ENCODE peak calls at places on chromosomes 13 and 19, in eight cellular contexts. J, P, F, I, W, U, E and N are unnamed samples.

GRCh38 chr19:7303470-7303869 is 9.3 kb upstream of the INSR start:
- DNase-seq in P (no peak), W (no peak), U (no peak), E (no peak), J (no peak), F (no peak), I (no peak), N (no peak)

GRCh38 chr19:49434907-49435577 is 6.3 kb downstream of the SLC17A7 start:
- DNase-seq in I (no peak), U (no peak), W (no peak), F (no peak), E (no peak), P (no peak), J (no peak), N (no peak)

GRCh38 chr19:36267061-36267845 is 52.3 kb downstream of the ZNF146 start:
- DNase-seq in I (no peak), J (no peak), W (no peak), F (no peak), P (no peak), U (no peak), E (no peak), N (no peak)

GRCh38 chr19:55340784-55341147 is 1.1 kb downstream of the KMT5C start:
- DNase-seq in P (peak; percentile 22), J (no peak), I (no peak), U (peak; percentile 47), E (no peak), W (no peak), F (no peak), N (no peak)

GRCh38 chr13:73286177-73286576 is 227.4 kb downstream of the KLF5 start:
- DNase-seq in P (no peak), J (no peak), W (no peak), I (no peak), E (no peak), U (no peak), F (no peak), N (no peak)

GRCh38 chr19:54457773-54458647 is 5.6 kb downstream of the LENG9 start:
- DNase-seq in U (no peak), I (no peak), E (no peak), F (no peak), J (no peak), W (no peak), P (no peak), N (no peak)

GRCh38 chr13:109938255-109938936 is 152.0 kb upstream of the IRS2 start:
- DNase-seq in W (no peak), F (no peak), J (no peak), E (peak; percentile 67), I (peak; percentile 19), U (no peak), P (no peak), N (no peak)

GRCh38 chr19:16002380-16002779 is 53.6 kb downstream of the OR10H4 start:
- DNase-seq in I (no peak), F (no peak), J (no peak), E (no peak), U (no peak), W (no peak), P (no peak), N (no peak)

GRCh38 chr19:38011426-38011825 is 104.4 kb downstream of the SIPA1L3 start:
- DNase-seq in I (no peak), J (no peak), U (no peak), E (no peak), W (no peak), P (no peak), F (no peak), N (no peak)

GRCh38 chr13:112885782-112886268 is 83.2 kb upstream of the MCF2L start:
- DNase-seq in I (peak; percentile 34), E (peak; percentile 33), J (peak; percentile 94), U (peak; percentile 83), W (peak; percentile 88), P (peak; percentile 61), F (peak; percentile 68), N (peak; percentile 90)

GRCh38 chr13:83024955-83025594 is 857.2 kb downstream of the SLITRK1 start:
- DNase-seq in W (no peak), J (no peak), F (no peak), U (no peak), P (no peak), E (no peak), I (no peak), N (no peak)

GRCh38 chr13:31587696-31588266 is 151.5 kb upstream of the RXFP2 start:
- DNase-seq in J (no peak), U (no peak), I (no peak), E (no peak), P (no peak), W (peak; percentile 14), F (no peak), N (no peak)

GRCh38 chr19:44580366-44580895 is 32.9 kb upstream of the IGSF23 start:
- DNase-seq in P (no peak), F (no peak), U (no peak), W (no peak), J (peak; percentile 38), I (no peak), E (no peak), N (peak; percentile 4)

GRCh38 chr19:38713227-38713649 is 31.0 kb downstream of the CAPN12 start:
- DNase-seq in W (peak; percentile 75), E (no peak), P (no peak), F (no peak), J (peak; percentile 95), U (no peak), I (no peak), N (no peak)

GRCh38 chr13:24272452-24273161 is 36.8 kb upstream of the C1QTNF9 start:
- DNase-seq in E (no peak), J (no peak), W (no peak), F (no peak), U (no peak), I (no peak), P (no peak), N (peak; percentile 64)

GRCh38 chr19:10474962-10475451 is 28.1 kb downstream of the KEAP1 start:
- DNase-seq in E (no peak), F (no peak), W (no peak), U (no peak), P (no peak), I (no peak), J (no peak), N (no peak)

GRCh38 chr19:50415661-50416033 is 3.1 kb upstream of the SPIB start:
- DNase-seq in W (no peak), E (no peak), U (no peak), I (no peak), F (no peak), P (peak; percentile 71), J (no peak), N (no peak)

GRCh38 chr13:94993608-94994007 is 281.3 kb upstream of the SOX21 start:
- DNase-seq in E (no peak), P (no peak), J (no peak), U (no peak), I (no peak), W (no peak), F (no peak), N (no peak)

GRCh38 chr19:40286674-40287421 is 1.7 kb upstream of the AKT2 start:
- DNase-seq in P (no peak), W (no peak), E (no peak), J (no peak), F (no peak), I (no peak), U (no peak), N (no peak)

GRCh38 chr19:2529473-2529918 is 53.6 kb downstream of the GADD45B start:
- DNase-seq in F (no peak), U (no peak), E (peak; percentile 97), J (no peak), P (no peak), W (no peak), I (peak; percentile 97), N (no peak)

GRCh38 chr19:40305403-40305802 is 20.3 kb upstream of the AKT2 start:
- DNase-seq in U (peak; percentile 81), E (peak; percentile 44), J (peak; percentile 70), P (peak; percentile 76), I (peak; percentile 53), F (peak; percentile 65), W (peak; percentile 80), N (peak; percentile 67)

GRCh38 chr19:38047048-38047435 is 140.0 kb downstream of the SIPA1L3 start:
- DNase-seq in E (no peak), U (no peak), F (no peak), J (no peak), P (no peak), W (no peak), I (no peak), N (no peak)

GRCh38 chr19:679418-680286 is 3.5 kb downstream of the FSTL3 start:
- DNase-seq in F (no peak), W (peak; percentile 64), P (no peak), I (peak; percentile 29), U (no peak), J (peak; percentile 58), E (no peak), N (peak; percentile 78)

GRCh38 chr13:36251528-36251927 is 37.2 kb upstream of the SOHLH2 start:
- DNase-seq in U (no peak), W (no peak), E (no peak), J (no peak), F (no peak), P (no peak), I (no peak), N (no peak)

GRCh38 chr13:41060723-41061074 is 610 bp upstream of the WBP4 start:
- DNase-seq in J (no peak), I (peak; percentile 68), E (no peak), P (no peak), W (peak; percentile 70), U (peak; percentile 84), F (no peak), N (peak; percentile 76)

GRCh38 chr19:46824887-46825730 is 25.5 kb downstream of the AP2S1 start:
- DNase-seq in J (no peak), W (no peak), F (no peak), P (no peak), E (no peak), U (no peak), I (no peak), N (no peak)

GRCh38 chr13:26965058-26965380 is 204.4 kb upstream of the GPR12 start:
- DNase-seq in P (no peak), I (no peak), E (no peak), J (no peak), U (no peak), W (no peak), F (no peak), N (no peak)